ENCODE peak calls at places on chromosomes 11 and 22, in seven cellular contexts. Q, O, Z, W, A, S and L are unnamed samples.

GRCh38 chr11:91141655-91142054 is 918.8 kb upstream of the CHORDC1 start:
- DNase-seq in Q (no peak), O (no peak), Z (no peak), W (no peak), A (no peak), S (no peak), L (no peak)

GRCh38 chr11:87897921-87898320 is 277.3 kb downstream of the RAB38 start:
- DNase-seq in Q (no peak), O (no peak), Z (no peak), W (no peak), A (no peak), S (no peak), L (no peak)

GRCh38 chr22:37560682-37561208 is 465 bp downstream of the CDC42EP1 start:
- DNase-seq in Q (no peak), O (no peak), Z (no peak), W (no peak), A (no peak), S (no peak), L (no peak)

GRCh38 chr22:28019360-28019759 is 100.3 kb upstream of the PITPNB start:
- DNase-seq in Q (no peak), O (no peak), Z (no peak), W (no peak), A (no peak), S (peak; percentile 70), L (no peak)

GRCh38 chr11:27205779-27206549 is 157.1 kb downstream of the CCDC34 start:
- DNase-seq in Q (no peak), O (no peak), Z (no peak), W (no peak), A (no peak), S (no peak), L (no peak)

GRCh38 chr22:19597399-19597735 is 73.2 kb upstream of the CLDN5 start:
- DNase-seq in Q (no peak), O (no peak), Z (no peak), W (peak; percentile 12), A (no peak), S (no peak), L (no peak)

GRCh38 chr11:23359297-23359696 is 499.0 kb upstream of the CCDC179 start:
- DNase-seq in Q (no peak), O (no peak), Z (peak; percentile 45), W (no peak), A (no peak), S (peak; percentile 57), L (no peak)

GRCh38 chr11:116427337-116427902 is 345.4 kb downstream of the BUD13 start:
- DNase-seq in Q (no peak), O (peak; percentile 79), Z (no peak), W (no peak), A (no peak), S (no peak), L (no peak)

GRCh38 chr11:12249590-12250260 is 127.6 kb upstream of the PARVA start:
- DNase-seq in Q (no peak), O (peak; percentile 96), Z (no peak), W (peak; percentile 98), A (no peak), S (no peak), L (no peak)

GRCh38 chr11:14203392-14203791 is 155.6 kb downstream of the RRAS2 start:
- DNase-seq in Q (no peak), O (no peak), Z (no peak), W (no peak), A (no peak), S (no peak), L (no peak)

GRCh38 chr11:83918471-83918870 is 632.3 kb upstream of the CCDC90B start:
- DNase-seq in Q (no peak), O (no peak), Z (no peak), W (no peak), A (no peak), S (no peak), L (no peak)

GRCh38 chr11:27391336-27392015 is 28.5 kb upstream of the CCDC34 start:
- DNase-seq in Q (no peak), O (no peak), Z (no peak), W (no peak), A (no peak), S (no peak), L (no peak)

GRCh38 chr11:76653674-76654309 is 16.8 kb downstream of the LRRC32 start:
- DNase-seq in Q (no peak), O (no peak), Z (no peak), W (no peak), A (no peak), S (no peak), L (no peak)

GRCh38 chr11:71914127-71914526 is 14.3 kb downstream of the XNDC1N start:
- DNase-seq in Q (no peak), O (no peak), Z (no peak), W (no peak), A (no peak), S (no peak), L (no peak)

GRCh38 chr11:124670732-124671131 is 2.8 kb downstream of the SIAE start:
- DNase-seq in Q (no peak), O (no peak), Z (no peak), W (no peak), A (no peak), S (peak; percentile 92), L (peak; percentile 44)

GRCh38 chr11:10991372-10991771 is 133.5 kb upstream of the ZBED5 start:
- DNase-seq in Q (no peak), O (no peak), Z (no peak), W (peak; percentile 83), A (no peak), S (no peak), L (no peak)

GRCh38 chr11:129722529-129722928 is 93.1 kb upstream of the TMEM45B start:
- DNase-seq in Q (no peak), O (no peak), Z (no peak), W (no peak), A (no peak), S (no peak), L (no peak)

GRCh38 chr11:88414385-88414861 is 76.9 kb upstream of the CTSC start:
- DNase-seq in Q (no peak), O (peak; percentile 58), Z (no peak), W (peak; percentile 72), A (no peak), S (no peak), L (no peak)

GRCh38 chr11:112880454-112880853 is 80.8 kb upstream of the NCAM1 start:
- DNase-seq in Q (no peak), O (no peak), Z (no peak), W (no peak), A (no peak), S (no peak), L (peak; percentile 47)

GRCh38 chr11:3901249-3902025 is 46.0 kb downstream of the STIM1 start:
- DNase-seq in Q (no peak), O (no peak), Z (no peak), W (no peak), A (no peak), S (no peak), L (no peak)

GRCh38 chr11:120547871-120548681 is 36.5 kb downstream of the GRIK4 start:
- DNase-seq in Q (no peak), O (peak; percentile 90), Z (peak; percentile 90), W (peak; percentile 81), A (no peak), S (no peak), L (no peak)

GRCh38 chr22:18033204-18033998 is 9.0 kb upstream of the MICAL3 start:
- DNase-seq in Q (no peak), O (no peak), Z (no peak), W (no peak), A (no peak), S (no peak), L (no peak)

GRCh38 chr11:65630215-65630614 is 7.7 kb upstream of the SIPA1 start:
- DNase-seq in Q (no peak), O (no peak), Z (no peak), W (no peak), A (no peak), S (no peak), L (no peak)

GRCh38 chr11:19597876-19598275 is 114.8 kb upstream of the NAV2 start:
- DNase-seq in Q (no peak), O (no peak), Z (no peak), W (no peak), A (no peak), S (no peak), L (no peak)

GRCh38 chr11:85539740-85540139 is 87.4 kb downstream of the DLG2 start:
- DNase-seq in Q (no peak), O (no peak), Z (no peak), W (no peak), A (no peak), S (no peak), L (no peak)